ENCODE peak calls at places on chromosomes 2 and 18, in ten cellular contexts. I is foreskin fibroblast, R is T-helper 9 cell, M is Panc1, Z is psoas muscle, U is AG04450, X is KBM-7, K is midbrain, S is hepatocyte, F is RPMI7951. G is an unnamed sample.

GRCh38 chr2:15730545-15731212 is 139.0 kb downstream of the DDX1 start:
- DNase-seq in S (peak), K (peak), U (peak), R (no peak), X (peak), F (peak), Z (peak), I (peak), M (peak), G (peak)

GRCh38 chr18:64178860-64179259 is 30.0 kb upstream of the LINC00305 start:
- DNase-seq in F (no peak), S (no peak), M (no peak), U (no peak), X (no peak), I (no peak), R (no peak), K (no peak), Z (no peak), G (no peak)

GRCh38 chr2:135009339-135009738 is 37.9 kb downstream of the MAP3K19 start:
- DNase-seq in F (peak), Z (no peak), X (no peak), K (no peak), S (no peak), R (no peak), M (no peak), I (no peak), U (no peak), G (no peak)

GRCh38 chr2:15919716-15920444 is 20.5 kb upstream of the MYCN start:
- DNase-seq in U (no peak), I (no peak), Z (no peak), R (no peak), K (no peak), M (no peak), F (no peak), X (no peak), S (no peak), G (no peak)

GRCh38 chr2:183243760-183244159 is 119.5 kb downstream of the NUP35 start:
- DNase-seq in M (no peak), Z (no peak), X (no peak), K (no peak), R (no peak), F (peak), U (no peak), S (no peak), I (no peak), G (no peak)

GRCh38 chr18:39946623-39947061 is 2008.4 kb upstream of the PIK3C3 start:
- DNase-seq in X (no peak), I (peak), M (no peak), K (no peak), U (peak), F (no peak), Z (no peak), S (peak), R (no peak), G (peak)

GRCh38 chr2:106886916-106887758 is 1.2 kb upstream of the ST6GAL2 start:
- DNase-seq in R (no peak), K (no peak), U (no peak), Z (no peak), I (no peak), X (no peak), F (peak), S (peak), M (no peak), G (no peak)

GRCh38 chr2:181457741-181458425 is 697 bp downstream of the ITGA4 start:
- DNase-seq in X (peak), S (peak), U (peak), R (peak), I (peak), K (no peak), M (no peak), F (peak), Z (peak), G (peak)

GRCh38 chr2:7915302-7916200 is 766.3 kb upstream of the ID2 start:
- DNase-seq in R (no peak), I (peak), X (no peak), M (no peak), Z (no peak), S (peak), F (peak), K (no peak), U (no peak), G (peak)

GRCh38 chr18:31723998-31724711 is 36.5 kb downstream of the SLC25A52 start:
- DNase-seq in U (no peak), Z (peak), X (no peak), I (peak), M (no peak), K (peak), S (no peak), R (no peak), F (no peak), G (no peak)

GRCh38 chr2:238081561-238081960 is 18.6 kb upstream of the ESPNL start:
- DNase-seq in R (no peak), U (no peak), I (no peak), F (no peak), Z (no peak), M (no peak), X (no peak), K (no peak), S (no peak), G (no peak)

GRCh38 chr2:174035981-174036742 is 71.0 kb upstream of the SP3 start:
- DNase-seq in S (no peak), R (no peak), I (no peak), F (peak), U (no peak), K (no peak), X (no peak), M (no peak), Z (no peak), G (peak)

GRCh38 chr2:221554769-221555510 is 17.2 kb downstream of the EPHA4 start:
- DNase-seq in U (no peak), X (no peak), I (no peak), F (no peak), M (no peak), S (no peak), K (no peak), Z (no peak), R (no peak), G (no peak)

GRCh38 chr2:231640646-231641111 is 48.0 kb downstream of the TEX44 start:
- DNase-seq in S (no peak), X (peak), I (no peak), F (peak), U (no peak), M (no peak), R (no peak), K (no peak), Z (peak), G (no peak)

GRCh38 chr2:236085647-236086046 is 82.5 kb downstream of the GBX2 start:
- DNase-seq in F (peak), R (no peak), M (no peak), X (no peak), I (no peak), S (no peak), U (no peak), K (no peak), Z (no peak), G (no peak)

GRCh38 chr2:205580591-205580990 is 101.7 kb upstream of the NRP2 start:
- DNase-seq in M (no peak), Z (no peak), F (peak), K (no peak), R (no peak), I (peak), U (no peak), X (no peak), S (no peak), G (peak)

GRCh38 chr2:86031606-86032005 is 74.1 kb downstream of the POLR1A start:
- DNase-seq in X (no peak), R (no peak), I (no peak), F (no peak), Z (no peak), M (no peak), S (no peak), U (no peak), K (no peak), G (no peak)

GRCh38 chr2:2112416-2113131 is 218.5 kb downstream of the MYT1L start:
- DNase-seq in K (no peak), M (no peak), R (no peak), I (no peak), F (no peak), X (no peak), S (no peak), Z (no peak), U (no peak), G (no peak)

GRCh38 chr2:204665244-204665643 is 120.0 kb downstream of the PARD3B start:
- DNase-seq in X (no peak), U (no peak), K (no peak), R (no peak), S (no peak), I (peak), Z (no peak), F (peak), M (no peak), G (peak)

GRCh38 chr2:174336403-174337336 is 1.9 kb downstream of the SP9 start:
- DNase-seq in R (no peak), M (no peak), S (peak), U (no peak), Z (peak), X (peak), I (no peak), F (peak), K (no peak), G (no peak)

GRCh38 chr2:208256192-208256782 is 1.4 kb upstream of the IDH1 start:
- DNase-seq in K (no peak), M (no peak), R (no peak), F (peak), I (no peak), U (no peak), Z (no peak), X (no peak), S (peak), G (no peak)

GRCh38 chr2:24152413-24153197 is 22.2 kb upstream of the FAM228A start:
- DNase-seq in R (no peak), X (no peak), F (no peak), U (no peak), K (no peak), Z (no peak), S (no peak), M (no peak), I (no peak), G (no peak)

GRCh38 chr2:74756356-74756890 is 77.5 kb upstream of the HK2 start:
- DNase-seq in I (no peak), X (peak), M (no peak), Z (no peak), F (no peak), S (no peak), R (no peak), U (no peak), K (no peak), G (no peak)

GRCh38 chr2:232367016-232367415 is 11.5 kb upstream of the ALPP start:
- DNase-seq in I (no peak), K (no peak), X (no peak), M (no peak), R (no peak), F (no peak), U (no peak), Z (no peak), S (no peak), G (no peak)

GRCh38 chr2:118089015-118089800 is 937 bp downstream of the INSIG2 start:
- DNase-seq in R (peak), U (no peak), S (peak), F (peak), K (no peak), Z (no peak), M (no peak), I (peak), X (peak), G (peak)

GRCh38 chr2:109692013-109692738 is 78.0 kb downstream of the SOWAHC start:
- DNase-seq in M (no peak), K (no peak), Z (no peak), R (no peak), I (no peak), U (no peak), S (no peak), F (no peak), X (peak), G (no peak)

GRCh38 chr2:65300134-65300771 is 72.6 kb downstream of the ACTR2 start:
- DNase-seq in R (no peak), S (no peak), K (no peak), X (no peak), I (peak), F (peak), Z (peak), M (no peak), U (no peak), G (peak)

GRCh38 chr18:75125359-75126331 is 83.3 kb downstream of the PTGR3 start:
- DNase-seq in F (no peak), Z (no peak), U (no peak), K (no peak), R (no peak), X (no peak), S (no peak), M (no peak), I (no peak), G (no peak)

GRCh38 chr18:2590303-2590702 is 18.9 kb downstream of the NDC80 start:
- DNase-seq in U (no peak), R (no peak), Z (no peak), M (no peak), F (no peak), I (no peak), K (no peak), X (no peak), S (no peak), G (no peak)

GRCh38 chr2:58138631-58139030 is 92.0 kb downstream of the VRK2 start:
- DNase-seq in K (no peak), M (no peak), X (no peak), F (no peak), I (no peak), U (no peak), Z (no peak), R (no peak), S (no peak), G (no peak)

GRCh38 chr18:26504831-26505230 is 43.5 kb downstream of the KCTD1 start:
- DNase-seq in U (no peak), S (no peak), K (no peak), R (no peak), M (no peak), I (no peak), X (no peak), Z (no peak), F (no peak), G (no peak)

GRCh38 chr2:216031960-216032689 is 18.8 kb upstream of the MREG start:
- DNase-seq in R (no peak), M (no peak), I (peak), Z (no peak), S (no peak), U (peak), X (no peak), F (peak), K (no peak), G (peak)

GRCh38 chr18:29191263-29191662 is 1014.3 kb upstream of the CDH2 start:
- DNase-seq in M (no peak), Z (no peak), X (no peak), K (no peak), U (peak), I (peak), F (peak), S (no peak), R (no peak), G (peak)

G was measured in A172.